ENCODE peak calls at places on chromosome 3, in five cellular contexts. A is AG04450, J is HS-5, N is right cardiac atrium, Q is pancreas. K is an unnamed sample.

GRCh38 chr3:46442591-46443530 is 21.8 kb downstream of the LTF start:
- DNase-seq in A (peak), J (no peak), N (no peak), Q (no peak), K (no peak)

GRCh38 chr3:159964166-159964973 is 24.3 kb upstream of the IL12A start:
- DNase-seq in A (peak), J (peak), N (no peak), Q (no peak), K (no peak)

GRCh38 chr3:44687898-44688297 is 24.6 kb upstream of the ZNF502 start:
- DNase-seq in A (no peak), J (no peak), N (no peak), Q (no peak), K (no peak)

GRCh38 chr3:189096092-189096491 is 75.7 kb upstream of the TPRG1 start:
- DNase-seq in A (no peak), J (no peak), N (no peak), Q (no peak), K (no peak)

GRCh38 chr3:192545346-192545745 is 182.0 kb downstream of the FGF12 start:
- DNase-seq in A (no peak), J (no peak), N (no peak), Q (no peak), K (no peak)

GRCh38 chr3:126266291-126266840 is 86.0 kb upstream of the ALDH1L1 start:
- DNase-seq in A (no peak), J (no peak), N (peak), Q (peak), K (no peak)

GRCh38 chr3:179083977-179084376 is 12.4 kb upstream of the ZMAT3 start:
- DNase-seq in A (no peak), J (no peak), N (no peak), Q (no peak), K (no peak)

GRCh38 chr3:173398111-173398479 is 551 bp downstream of the NLGN1 start:
- DNase-seq in A (no peak), J (peak), N (no peak), Q (no peak), K (no peak)

GRCh38 chr3:11212784-11213183 is 58.5 kb downstream of the HRH1 start:
- DNase-seq in A (no peak), J (no peak), N (no peak), Q (no peak), K (no peak)

GRCh38 chr3:12947504-12948369 is 106.4 kb upstream of the RPL32 start:
- DNase-seq in A (peak), J (no peak), N (peak), Q (no peak), K (no peak)

GRCh38 chr3:178404966-178405365 is 131.3 kb upstream of the KCNMB2 start:
- DNase-seq in A (no peak), J (no peak), N (no peak), Q (no peak), K (no peak)

GRCh38 chr3:74402821-74403220 is 211.6 kb downstream of the CNTN3 start:
- DNase-seq in A (no peak), J (no peak), N (no peak), Q (no peak), K (no peak)

GRCh38 chr3:110420158-110420641 is 651.4 kb upstream of the NECTIN3 start:
- DNase-seq in A (peak), J (peak), N (no peak), Q (no peak), K (no peak)

GRCh38 chr3:40598338-40598737 is 73.6 kb downstream of the ZNF621 start:
- DNase-seq in A (no peak), J (no peak), N (no peak), Q (no peak), K (no peak)

GRCh38 chr3:177286034-177286433 is 88.8 kb upstream of the TBL1XR1 start:
- DNase-seq in A (no peak), J (no peak), N (no peak), Q (no peak), K (no peak)

GRCh38 chr3:185758912-185759311 is 65.9 kb downstream of the IGF2BP2 start:
- DNase-seq in A (no peak), J (no peak), N (no peak), Q (no peak), K (no peak)

GRCh38 chr3:185781759-185782158 is 43.1 kb downstream of the IGF2BP2 start:
- DNase-seq in A (peak), J (peak), N (no peak), Q (no peak), K (no peak)

GRCh38 chr3:66405701-66406091 is 95.1 kb downstream of the LRIG1 start:
- DNase-seq in A (peak), J (peak), N (no peak), Q (no peak), K (no peak)

GRCh38 chr3:169641167-169641566 is 22.3 kb downstream of the MECOM start:
- DNase-seq in A (no peak), J (no peak), N (no peak), Q (no peak), K (no peak)

GRCh38 chr3:59262076-59262498 is 212.3 kb upstream of the CFAP20DC start:
- DNase-seq in A (no peak), J (no peak), N (no peak), Q (no peak), K (no peak)

GRCh38 chr3:116201032-116201690 is 244.1 kb downstream of the LSAMP start:
- DNase-seq in A (no peak), J (no peak), N (no peak), Q (no peak), K (no peak)

GRCh38 chr3:126659915-126660886 is 5.3 kb upstream of the TXNRD3 start:
- DNase-seq in A (no peak), J (no peak), N (no peak), Q (no peak), K (peak)

GRCh38 chr3:11583638-11584046 is 60.1 kb downstream of the VGLL4 start:
- DNase-seq in A (no peak), J (no peak), N (no peak), Q (no peak), K (no peak)

GRCh38 chr3:188659444-188660100 is 505.6 kb downstream of the LPP start:
- DNase-seq in A (no peak), J (no peak), N (peak), Q (no peak), K (no peak)

GRCh38 chr3:47629770-47630169 is 51.1 kb upstream of the CSPG5 start:
- DNase-seq in A (no peak), J (no peak), N (no peak), Q (no peak), K (no peak)

GRCh38 chr3:38016410-38016809 is 13.0 kb downstream of the PLCD1 start:
- DNase-seq in A (no peak), J (no peak), N (peak), Q (no peak), K (no peak)

K was measured in T47D.